ENCODE peak calls at places on chromosome 2, in five cellular contexts. G, Y, A, I and F are unnamed samples.

GRCh38 chr2:20300656-20301055 is 50.0 kb downstream of the PUM2 start:
- DNase-seq in G (no peak), Y (no peak), A (no peak), I (no peak), F (no peak)

GRCh38 chr2:18432999-18433398 is 127.5 kb downstream of the RDH14 start:
- DNase-seq in Y (no peak), A (no peak), I (no peak), G (no peak), F (peak; percentile 86)

GRCh38 chr2:85162746-85163301 is 29.6 kb downstream of the TCF7L1 start:
- DNase-seq in A (no peak), G (no peak), Y (no peak), I (no peak), F (peak; percentile 33)

GRCh38 chr2:235217814-235218213 is 266.0 kb downstream of the SH3BP4 start:
- DNase-seq in A (no peak), Y (no peak), G (no peak), I (no peak), F (no peak)

GRCh38 chr2:209113030-209113429 is 310.8 kb upstream of the MAP2 start:
- DNase-seq in A (no peak), I (no peak), Y (no peak), G (no peak), F (no peak)

GRCh38 chr2:96495983-96496382 is 9.2 kb downstream of the NEURL3 start:
- DNase-seq in I (no peak), A (no peak), G (no peak), Y (no peak), F (no peak)

GRCh38 chr2:69054431-69054830 is 41.5 kb downstream of the ANTXR1 start:
- DNase-seq in A (no peak), G (no peak), I (no peak), Y (no peak), F (peak; percentile 42)

GRCh38 chr2:222738312-222738711 is 66.9 kb downstream of the MOGAT1 start:
- DNase-seq in G (no peak), I (no peak), Y (no peak), A (no peak), F (no peak)

GRCh38 chr2:64106481-64106880 is 37.7 kb downstream of the PELI1 start:
- DNase-seq in A (no peak), I (no peak), G (no peak), Y (no peak), F (no peak)

GRCh38 chr2:174383796-174384195 is 11.7 kb upstream of the SCRN3 start:
- DNase-seq in I (no peak), A (no peak), G (no peak), Y (no peak), F (no peak)

GRCh38 chr2:28193552-28194383 is 198.9 kb upstream of the FOSL2 start:
- DNase-seq in Y (no peak), I (no peak), A (no peak), G (no peak), F (peak; percentile 15)

GRCh38 chr2:167438206-167438605 is 549.9 kb downstream of the XIRP2 start:
- DNase-seq in G (no peak), I (no peak), Y (no peak), A (no peak), F (peak; percentile 24)

GRCh38 chr2:119206201-119206600 is 17.4 kb upstream of the STEAP3 start:
- DNase-seq in Y (no peak), A (no peak), G (no peak), I (no peak), F (no peak)

GRCh38 chr2:54632733-54633692 is 90.4 kb upstream of the EML6 start:
- DNase-seq in I (no peak), A (no peak), Y (no peak), G (no peak), F (peak; percentile 87)

GRCh38 chr2:28175028-28175427 is 217.6 kb upstream of the FOSL2 start:
- DNase-seq in I (no peak), Y (no peak), G (no peak), A (no peak), F (no peak)

GRCh38 chr2:177352441-177353070 is 40.0 kb upstream of the AGPS start:
- DNase-seq in A (no peak), I (no peak), G (no peak), Y (no peak), F (no peak)
- TF ChIP-seq CTCF in A (no peak), I (no peak), G (no peak), Y (no peak), F (no peak)

GRCh38 chr2:218897394-218898108 is 16.9 kb downstream of the WNT10A start:
- DNase-seq in G (no peak), Y (no peak), I (no peak), A (no peak), F (no peak)

GRCh38 chr2:218895326-218895725 is 14.7 kb downstream of the WNT10A start:
- DNase-seq in Y (no peak), I (no peak), A (no peak), G (no peak), F (no peak)

GRCh38 chr2:218898109-218898878 is 17.6 kb downstream of the WNT10A start:
- DNase-seq in I (peak; percentile 65), A (peak; percentile 79), Y (peak; percentile 76), G (peak; percentile 67), F (peak; percentile 56)

GRCh38 chr2:218895758-218896500 is 15.3 kb downstream of the WNT10A start:
- DNase-seq in Y (no peak), I (no peak), G (no peak), A (no peak), F (no peak)

DNA sequence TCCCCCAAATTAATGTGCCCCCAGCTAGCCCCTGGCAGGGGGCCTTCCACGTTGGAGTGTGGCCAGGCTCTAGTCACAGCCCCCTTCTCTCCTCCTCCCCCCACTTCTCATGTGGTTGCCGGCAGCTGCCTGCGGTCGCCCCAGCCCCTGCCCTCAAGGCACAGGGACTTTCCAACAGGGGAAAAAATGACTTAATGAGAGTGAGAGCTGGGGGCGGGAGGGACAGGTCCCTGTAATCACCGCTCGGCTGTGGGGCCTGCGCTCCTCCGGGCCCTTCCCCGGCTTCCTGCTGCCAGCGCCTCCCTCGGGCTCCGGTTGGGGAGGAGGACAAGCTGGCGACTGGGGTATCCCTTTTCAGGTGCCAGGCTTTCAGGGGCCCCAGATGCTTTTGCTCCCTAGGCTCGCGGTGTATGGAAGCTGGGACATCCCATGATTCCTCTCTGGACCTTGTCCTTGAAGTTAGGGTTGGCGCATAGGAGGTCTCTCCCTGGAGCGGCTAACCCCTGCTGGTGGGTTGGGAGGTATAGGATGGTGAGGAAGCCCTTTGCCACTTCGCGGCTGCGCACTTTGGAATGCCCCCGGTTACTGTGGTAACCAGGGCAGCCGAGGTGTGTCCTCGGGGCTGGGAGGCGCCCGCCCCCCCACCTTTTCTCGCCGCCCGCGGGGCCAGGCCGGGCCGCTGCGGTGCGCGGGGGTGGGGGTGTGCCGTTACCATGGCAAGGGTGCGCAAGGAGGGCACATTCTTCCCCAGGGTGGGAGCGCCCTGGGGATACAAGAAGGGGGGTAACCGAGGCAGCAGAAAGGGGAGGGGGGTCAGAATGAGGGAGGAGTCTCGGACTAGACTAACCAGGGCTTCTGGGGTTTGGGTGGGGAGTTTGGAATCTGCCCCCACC is 16.1 kb downstream of the WNT10A start:
- DNase-seq in A (peak; percentile 41), G (no peak), Y (peak; percentile 76), I (no peak), F (no peak)
- H3K4me1 ChIP-seq in A (peaks cover 47% of the 10 kb centered on the region), G (peaks cover 35% of the 10 kb centered on the region), Y (peaks cover 69% of the 10 kb centered on the region), I (no peaks in the 10 kb centered on the region), F (no peaks in the 10 kb centered on the region)

GRCh38 chr2:237424544-237424943 is 10.6 kb upstream of the COL6A3 start:
- DNase-seq in G (no peak), I (no peak), A (no peak), Y (no peak), F (no peak)

GRCh38 chr2:237423891-237424290 is 9.9 kb upstream of the COL6A3 start:
- DNase-seq in A (no peak), I (no peak), G (no peak), Y (no peak), F (no peak)

GRCh38 chr2:237418300-237418699 is 4.3 kb upstream of the COL6A3 start:
- DNase-seq in I (no peak), Y (no peak), G (no peak), A (no peak), F (peak; percentile 76)

GRCh38 chr2:237422309-237422708 is 8.3 kb upstream of the COL6A3 start:
- DNase-seq in A (no peak), G (no peak), Y (no peak), I (no peak), F (no peak)

DNA sequence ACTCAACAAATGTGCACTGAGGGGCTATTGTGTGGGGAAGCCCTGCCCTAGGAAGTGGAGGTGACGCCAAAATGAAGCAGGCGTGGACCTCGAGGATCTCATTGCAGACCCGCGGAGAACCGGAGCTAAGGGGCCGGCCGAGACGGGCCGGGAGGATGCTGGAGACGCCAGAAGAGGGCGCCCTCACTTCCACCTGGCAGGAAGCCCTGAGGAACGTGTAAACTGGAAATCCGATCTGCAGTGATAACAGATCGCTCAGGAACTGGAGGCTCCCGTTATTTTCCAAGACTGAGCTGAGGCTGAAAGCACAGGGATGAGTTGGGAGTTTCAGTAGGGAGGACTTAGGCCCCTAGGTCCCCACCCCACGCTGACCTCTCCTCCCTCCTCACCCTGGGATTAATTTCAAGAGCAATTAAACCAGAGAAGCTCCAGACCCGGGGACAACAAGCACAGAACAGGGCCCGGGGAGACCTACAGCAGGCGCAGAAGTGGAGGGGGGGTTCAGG is 7.6 kb upstream of the COL6A3 start:
- DNase-seq in G (peak; percentile 80), I (peak; percentile 68), Y (peak; percentile 50), A (peak; percentile 81), F (peak; percentile 86)
- H3K4me3 ChIP-seq in G (peak overlapping the region; percentile 40), I (no peak overlapping the region), Y (no peak overlapping the region), A (peak overlapping the region; percentile 11), F (no peak overlapping the region)

GRCh38 chr2:238521002-238521401 is 94.3 kb downstream of the ASB1 start:
- DNase-seq in I (no peak), Y (no peak), G (no peak), A (no peak), F (no peak)

GRCh38 chr2:238521870-238522269 is 95.1 kb downstream of the ASB1 start:
- DNase-seq in G (no peak), Y (no peak), A (no peak), I (no peak), F (no peak)

GRCh38 chr2:238525990-238526389 is 99.3 kb downstream of the ASB1 start:
- DNase-seq in G (no peak), A (no peak), I (no peak), Y (no peak), F (no peak)

GRCh38 chr2:238524584-238524983 is 97.9 kb downstream of the ASB1 start:
- DNase-seq in G (no peak), A (no peak), I (no peak), Y (no peak), F (no peak)

DNA sequence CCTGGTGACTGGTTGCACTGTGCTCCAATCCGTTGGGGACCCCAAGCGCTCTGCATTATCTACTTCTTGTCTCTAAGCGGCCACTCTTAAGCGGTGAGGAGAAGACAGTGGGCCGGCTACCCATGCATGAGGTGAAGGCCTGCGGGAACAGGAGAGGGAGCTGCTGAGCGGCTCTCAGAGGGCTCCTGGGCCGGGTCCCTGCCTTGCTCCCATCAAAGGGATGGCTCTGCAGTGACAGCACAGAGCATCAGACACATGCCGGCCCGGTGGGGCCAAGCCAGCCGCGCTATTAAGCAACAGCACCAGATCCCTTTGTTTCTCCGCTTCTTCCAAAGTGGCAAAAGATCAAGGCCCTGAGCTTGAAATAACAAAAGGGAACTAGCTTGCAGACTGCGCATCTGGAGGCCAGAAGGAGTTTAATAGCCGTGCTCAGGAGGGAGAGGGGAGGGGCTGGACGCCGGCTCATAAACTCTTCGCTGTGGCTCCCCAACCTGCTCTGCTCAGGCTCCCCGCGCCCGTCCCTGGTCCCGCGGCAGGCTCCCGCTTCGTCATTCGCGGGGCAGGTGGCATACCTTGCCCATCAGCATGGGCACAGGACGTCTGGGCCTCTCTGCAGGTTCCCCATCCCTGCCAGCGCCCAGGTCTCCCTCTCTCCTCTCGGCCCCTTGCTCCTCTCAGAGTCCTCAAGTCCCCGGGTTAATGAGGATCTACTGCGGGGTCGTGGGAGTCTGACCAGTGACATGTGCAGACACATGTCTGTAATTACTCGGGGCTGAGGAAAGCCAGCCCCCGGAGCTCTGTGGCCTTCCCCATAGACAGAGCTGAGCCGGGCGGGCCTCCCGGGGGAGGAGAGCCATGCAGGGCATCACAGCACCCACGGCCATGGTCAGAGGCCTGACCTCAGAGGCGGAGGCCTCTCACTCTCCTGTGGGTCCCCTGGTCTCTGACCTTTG is 96.7 kb downstream of the ASB1 start:
- DNase-seq in I (no peak), A (no peak), G (no peak), Y (no peak), F (no peak)
- TF ChIP-seq CTCF in I (no peak), A (no peak), G (peak; percentile 40), Y (no peak), F (peak; percentile 35)